ENCODE peak calls at places on chromosomes 7 and 10, in four cellular contexts. B is astrocyte of the spinal cord, V is T follicular helper cell, T is SK-MEL-5. C is an unnamed sample.

GRCh38 chr7:47456210-47456955 is 125.5 kb downstream of the TNS3 start:
- DNase-seq in B (no peak), V (no peak), T (no peak), C (no peak)

GRCh38 chr10:119167041-119167440 is 1.5 kb upstream of the SFXN4 start:
- DNase-seq in B (no peak), V (no peak), T (no peak), C (no peak)

GRCh38 chr10:71998119-71998839 is 34.1 kb downstream of the CHST3 start:
- DNase-seq in B (no peak), V (no peak), T (no peak), C (no peak)

GRCh38 chr10:75611972-75612331 is 180.5 kb downstream of the LRMDA start:
- DNase-seq in B (no peak), V (no peak), T (no peak), C (no peak)

GRCh38 chr7:24316340-24316739 is 32.4 kb downstream of the NPY start:
- DNase-seq in B (no peak), V (no peak), T (no peak), C (no peak)

GRCh38 chr7:67551027-67551426 is 554.4 kb downstream of the TYW1 start:
- DNase-seq in B (no peak), V (no peak), T (no peak), C (no peak)

GRCh38 chr7:30396379-30396778 is 82.2 kb downstream of the NOD1 start:
- DNase-seq in B (no peak), V (no peak), T (peak; percentile 31), C (no peak)

GRCh38 chr10:72665925-72666324 is 26.0 kb upstream of the MCU start:
- DNase-seq in B (no peak), V (no peak), T (no peak), C (no peak)

GRCh38 chr10:94065344-94065743 is 71.6 kb downstream of the PLCE1 start:
- DNase-seq in B (no peak), V (no peak), T (no peak), C (no peak)

GRCh38 chr7:157500171-157500960 is 163.6 kb downstream of the DNAJB6 start:
- DNase-seq in B (no peak), V (no peak), T (no peak), C (no peak)

GRCh38 chr7:7989133-7989984 is 20.8 kb downstream of the GLCCI1 start:
- DNase-seq in B (no peak), V (no peak), T (no peak), C (peak; percentile 78)

GRCh38 chr10:97124211-97124610 is 61.5 kb downstream of the SLIT1 start:
- DNase-seq in B (no peak), V (no peak), T (no peak), C (no peak)

GRCh38 chr10:99619090-99619800 is 994 bp downstream of the SLC25A28 start:
- DNase-seq in B (peak; percentile 25), V (no peak), T (no peak), C (peak; percentile 44)

GRCh38 chr10:101289541-101289940 is 60.3 kb upstream of the LBX1 start:
- DNase-seq in B (no peak), V (no peak), T (no peak), C (peak; percentile 19)

GRCh38 chr7:130930260-130930659 is 196.3 kb upstream of the KLF14 start:
- DNase-seq in B (peak; percentile 42), V (peak; percentile 62), T (no peak), C (no peak)

GRCh38 chr10:35822316-35822715 is 180.2 kb upstream of the FZD8 start:
- DNase-seq in B (peak; percentile 64), V (no peak), T (peak; percentile 8), C (no peak)